ENCODE peak calls at places on chromosomes 12 and 14, in eight cellular contexts. One of them, this sample, is unnamed.

GRCh38 chr12:65248656-65249633 is 29.5 kb upstream of the MSRB3 start:
- DNase-seq in body of pancreas: no peak
- DNase-seq in CD8-positive, alpha-beta T cell: no peak
- DNase-seq in fibroblast of the aortic adventitia: peak
- DNase-seq in RWPE2: no peak
- DNase-seq in dorsolateral prefrontal cortex: no peak
- DNase-seq in cardiac fibroblast: peak
- DNase-seq in stomach: no peak
- DNase-seq in this sample: no peak

GRCh38 chr14:105162374-105162979 is 6.1 kb downstream of the JAG2 start:
- DNase-seq in body of pancreas: no peak
- DNase-seq in CD8-positive, alpha-beta T cell: no peak
- DNase-seq in fibroblast of the aortic adventitia: no peak
- DNase-seq in RWPE2: peak
- DNase-seq in dorsolateral prefrontal cortex: peak
- DNase-seq in cardiac fibroblast: no peak
- DNase-seq in stomach: no peak
- DNase-seq in this sample: no peak

GRCh38 chr12:81468206-81468605 is 290.9 kb downstream of the PPFIA2 start:
- DNase-seq in body of pancreas: no peak
- DNase-seq in CD8-positive, alpha-beta T cell: no peak
- DNase-seq in fibroblast of the aortic adventitia: peak
- DNase-seq in RWPE2: no peak
- DNase-seq in dorsolateral prefrontal cortex: peak
- DNase-seq in cardiac fibroblast: peak
- DNase-seq in stomach: no peak
- DNase-seq in this sample: no peak

GRCh38 chr14:31283568-31284252 is 76.1 kb upstream of the HECTD1 start:
- DNase-seq in body of pancreas: no peak
- DNase-seq in CD8-positive, alpha-beta T cell: no peak
- DNase-seq in fibroblast of the aortic adventitia: peak
- DNase-seq in RWPE2: no peak
- DNase-seq in dorsolateral prefrontal cortex: no peak
- DNase-seq in cardiac fibroblast: no peak
- DNase-seq in stomach: no peak
- DNase-seq in this sample: no peak

GRCh38 chr12:121673013-121673441 is 3.6 kb upstream of the MORN3 start:
- DNase-seq in body of pancreas: peak
- DNase-seq in CD8-positive, alpha-beta T cell: peak
- DNase-seq in fibroblast of the aortic adventitia: no peak
- DNase-seq in RWPE2: no peak
- DNase-seq in dorsolateral prefrontal cortex: no peak
- DNase-seq in cardiac fibroblast: no peak
- DNase-seq in stomach: peak
- DNase-seq in this sample: peak

GRCh38 chr12:11545438-11546330 is 103.8 kb upstream of the ETV6 start:
- DNase-seq in body of pancreas: no peak
- DNase-seq in CD8-positive, alpha-beta T cell: peak
- DNase-seq in fibroblast of the aortic adventitia: no peak
- DNase-seq in RWPE2: no peak
- DNase-seq in dorsolateral prefrontal cortex: no peak
- DNase-seq in cardiac fibroblast: peak
- DNase-seq in stomach: no peak
- DNase-seq in this sample: no peak

GRCh38 chr12:22856120-22856699 is 231.2 kb downstream of the ETNK1 start:
- DNase-seq in body of pancreas: no peak
- DNase-seq in CD8-positive, alpha-beta T cell: no peak
- DNase-seq in fibroblast of the aortic adventitia: peak
- DNase-seq in RWPE2: no peak
- DNase-seq in dorsolateral prefrontal cortex: no peak
- DNase-seq in cardiac fibroblast: peak
- DNase-seq in stomach: no peak
- DNase-seq in this sample: no peak

GRCh38 chr12:131946757-131947156 is 3.0 kb upstream of the EP400 start:
- DNase-seq in body of pancreas: no peak
- DNase-seq in CD8-positive, alpha-beta T cell: no peak
- DNase-seq in fibroblast of the aortic adventitia: no peak
- DNase-seq in RWPE2: no peak
- DNase-seq in dorsolateral prefrontal cortex: peak
- DNase-seq in cardiac fibroblast: no peak
- DNase-seq in stomach: no peak
- DNase-seq in this sample: peak

GRCh38 chr12:132152921-132153321 is 8.7 kb downstream of the NOC4L start:
- DNase-seq in body of pancreas: no peak
- DNase-seq in CD8-positive, alpha-beta T cell: no peak
- DNase-seq in fibroblast of the aortic adventitia: no peak
- DNase-seq in RWPE2: peak
- DNase-seq in dorsolateral prefrontal cortex: no peak
- DNase-seq in cardiac fibroblast: no peak
- DNase-seq in stomach: no peak
- DNase-seq in this sample: peak

GRCh38 chr12:102960766-102961487 is 3.5 kb downstream of the ASCL1 start:
- DNase-seq in body of pancreas: no peak
- DNase-seq in CD8-positive, alpha-beta T cell: no peak
- DNase-seq in fibroblast of the aortic adventitia: no peak
- DNase-seq in RWPE2: no peak
- DNase-seq in dorsolateral prefrontal cortex: peak
- DNase-seq in cardiac fibroblast: no peak
- DNase-seq in stomach: no peak
- DNase-seq in this sample: no peak

GRCh38 chr14:102772781-102773570 is 4.3 kb upstream of the TRAF3 start:
- DNase-seq in body of pancreas: no peak
- DNase-seq in CD8-positive, alpha-beta T cell: no peak
- DNase-seq in fibroblast of the aortic adventitia: no peak
- DNase-seq in RWPE2: no peak
- DNase-seq in dorsolateral prefrontal cortex: no peak
- DNase-seq in cardiac fibroblast: peak
- DNase-seq in stomach: no peak
- DNase-seq in this sample: no peak

GRCh38 chr12:13008741-13009380 is 8.8 kb upstream of the HEBP1 start:
- DNase-seq in body of pancreas: no peak
- DNase-seq in CD8-positive, alpha-beta T cell: no peak
- DNase-seq in fibroblast of the aortic adventitia: no peak
- DNase-seq in RWPE2: no peak
- DNase-seq in dorsolateral prefrontal cortex: no peak
- DNase-seq in cardiac fibroblast: no peak
- DNase-seq in stomach: no peak
- DNase-seq in this sample: no peak

DNA sequence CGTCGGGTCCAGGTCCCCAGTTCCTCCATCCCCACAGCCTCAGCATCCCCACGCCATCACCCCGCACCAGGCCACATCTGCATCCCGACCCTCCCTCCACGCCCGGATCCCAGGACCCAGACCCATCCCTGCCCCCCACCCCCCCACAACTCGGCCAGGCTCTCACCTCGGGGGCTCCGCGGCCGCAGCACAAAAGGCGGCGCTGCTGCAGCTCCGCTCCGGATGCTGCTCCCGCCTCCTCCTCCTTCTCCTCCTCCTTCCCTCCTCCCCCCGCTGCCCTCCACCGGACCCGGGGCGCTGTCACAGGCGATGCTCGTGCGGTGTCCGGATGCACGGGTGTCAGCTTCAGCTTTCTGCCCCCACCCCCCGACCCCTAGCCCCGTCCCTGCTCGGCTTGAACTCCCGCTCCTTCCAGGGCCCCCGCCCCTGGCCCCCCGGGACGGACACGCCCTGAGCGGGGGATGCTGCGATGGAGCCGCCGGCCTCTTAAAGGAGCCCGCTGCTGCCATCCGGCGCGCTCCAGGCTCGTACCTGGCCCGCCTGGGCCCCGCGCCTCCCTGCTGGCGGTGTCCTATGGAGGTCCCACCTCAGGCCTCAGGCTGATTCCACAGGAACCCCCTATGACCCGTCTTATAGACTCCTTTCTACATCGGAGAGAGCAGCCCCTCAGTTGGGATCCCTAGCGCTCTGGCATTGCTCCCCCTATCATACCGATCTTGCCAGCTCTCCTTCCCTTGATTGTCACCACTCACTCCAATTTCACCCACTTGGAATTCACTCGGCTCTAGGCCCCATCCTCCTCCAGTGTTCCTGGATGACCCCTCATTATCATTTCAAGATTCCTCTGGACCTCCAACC is at the start of gene MAP3K12:
- DNase-seq in body of pancreas: peak
- DNase-seq in CD8-positive, alpha-beta T cell: peak
- DNase-seq in fibroblast of the aortic adventitia: peak
- DNase-seq in RWPE2: no peak
- DNase-seq in dorsolateral prefrontal cortex: peak
- DNase-seq in cardiac fibroblast: peak
- DNase-seq in stomach: peak
- DNase-seq in this sample: peak
- TF ChIP-seq CTCF in body of pancreas: no peak
- TF ChIP-seq CTCF in CD8-positive, alpha-beta T cell: no peak
- TF ChIP-seq CTCF in fibroblast of the aortic adventitia: no peak
- TF ChIP-seq CTCF in RWPE2: peak
- TF ChIP-seq CTCF in dorsolateral prefrontal cortex: no peak
- TF ChIP-seq CTCF in cardiac fibroblast: no peak
- TF ChIP-seq CTCF in stomach: no peak
- TF ChIP-seq CTCF in this sample: no peak

DNA sequence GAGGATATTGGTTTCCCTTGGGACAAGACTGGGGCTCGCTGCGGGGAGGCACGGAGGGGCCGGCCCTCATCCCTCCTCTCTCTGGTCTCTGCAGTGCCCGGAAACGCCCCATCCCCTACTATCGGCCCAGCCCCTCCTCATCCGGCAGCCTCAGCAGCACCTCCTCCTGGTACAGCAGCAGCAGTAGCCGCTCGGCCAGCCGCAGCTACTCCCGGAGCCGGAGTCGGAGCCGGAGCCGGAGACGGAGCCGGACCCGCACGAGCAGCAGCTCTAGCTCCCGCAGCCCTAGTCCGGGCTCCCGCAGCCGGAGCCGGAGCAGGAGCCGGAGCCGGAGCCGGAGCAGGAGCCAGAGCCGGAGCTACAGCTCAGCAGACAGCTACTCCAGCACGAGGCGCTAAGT is 22.3 kb upstream of the HSPB8 start:
- DNase-seq in body of pancreas: no peak
- DNase-seq in CD8-positive, alpha-beta T cell: no peak
- DNase-seq in fibroblast of the aortic adventitia: no peak
- DNase-seq in RWPE2: no peak
- DNase-seq in dorsolateral prefrontal cortex: no peak
- DNase-seq in cardiac fibroblast: no peak
- DNase-seq in stomach: no peak
- DNase-seq in this sample: no peak
- TF ChIP-seq CTCF in body of pancreas: no peak
- TF ChIP-seq CTCF in CD8-positive, alpha-beta T cell: no peak
- TF ChIP-seq CTCF in fibroblast of the aortic adventitia: peak
- TF ChIP-seq CTCF in RWPE2: no peak
- TF ChIP-seq CTCF in dorsolateral prefrontal cortex: no peak
- TF ChIP-seq CTCF in cardiac fibroblast: no peak
- TF ChIP-seq CTCF in stomach: no peak
- TF ChIP-seq CTCF in this sample: no peak

GRCh38 chr14:88516742-88517418 is 37.9 kb downstream of the PTPN21 start:
- DNase-seq in body of pancreas: no peak
- DNase-seq in CD8-positive, alpha-beta T cell: no peak
- DNase-seq in fibroblast of the aortic adventitia: no peak
- DNase-seq in RWPE2: no peak
- DNase-seq in dorsolateral prefrontal cortex: no peak
- DNase-seq in cardiac fibroblast: no peak
- DNase-seq in stomach: no peak
- DNase-seq in this sample: no peak
- TF ChIP-seq CTCF in body of pancreas: no peak
- TF ChIP-seq CTCF in CD8-positive, alpha-beta T cell: no peak
- TF ChIP-seq CTCF in fibroblast of the aortic adventitia: no peak
- TF ChIP-seq CTCF in RWPE2: no peak
- TF ChIP-seq CTCF in dorsolateral prefrontal cortex: no peak
- TF ChIP-seq CTCF in cardiac fibroblast: no peak
- TF ChIP-seq CTCF in stomach: no peak
- TF ChIP-seq CTCF in this sample: no peak

DNA sequence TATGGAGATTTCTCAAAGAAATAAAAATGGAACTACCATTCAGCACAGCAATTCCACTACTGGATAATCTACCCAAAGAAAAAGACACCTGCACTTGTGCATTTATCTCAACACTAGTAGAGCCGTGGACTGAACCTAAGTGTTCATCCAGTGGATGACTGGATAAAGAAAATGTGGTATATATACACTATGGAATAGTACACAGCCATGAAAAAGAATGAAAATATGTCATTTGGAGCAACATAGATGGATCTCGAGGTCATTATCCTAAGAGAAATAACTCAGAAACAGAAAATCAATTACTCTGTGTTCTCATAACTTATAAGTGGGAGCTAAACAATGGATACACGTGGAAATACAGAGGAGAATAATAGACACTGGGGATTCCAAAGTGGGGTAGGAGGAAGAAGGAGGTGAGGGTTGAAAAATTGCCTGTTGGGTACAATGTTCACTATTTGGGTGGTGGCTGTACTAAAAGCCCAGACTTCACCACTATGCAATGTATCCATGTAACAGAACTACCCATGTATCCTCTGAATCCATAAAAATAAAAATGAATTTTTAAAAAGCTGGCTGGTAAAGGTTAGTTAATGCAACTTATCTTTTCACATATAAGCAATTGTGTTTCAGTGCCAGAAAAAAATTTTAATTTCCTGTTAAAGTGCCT is 130.7 kb downstream of the FOXA1 start:
- DNase-seq in body of pancreas: no peak
- DNase-seq in CD8-positive, alpha-beta T cell: no peak
- DNase-seq in fibroblast of the aortic adventitia: no peak
- DNase-seq in RWPE2: no peak
- DNase-seq in dorsolateral prefrontal cortex: no peak
- DNase-seq in cardiac fibroblast: no peak
- DNase-seq in stomach: no peak
- DNase-seq in this sample: no peak
- TF ChIP-seq CTCF in body of pancreas: no peak
- TF ChIP-seq CTCF in CD8-positive, alpha-beta T cell: no peak
- TF ChIP-seq CTCF in fibroblast of the aortic adventitia: no peak
- TF ChIP-seq CTCF in RWPE2: no peak
- TF ChIP-seq CTCF in dorsolateral prefrontal cortex: no peak
- TF ChIP-seq CTCF in cardiac fibroblast: no peak
- TF ChIP-seq CTCF in stomach: no peak
- TF ChIP-seq CTCF in this sample: no peak

GRCh38 chr14:49173765-49174373 is 412.3 kb downstream of the RPS29 start:
- DNase-seq in body of pancreas: peak
- DNase-seq in CD8-positive, alpha-beta T cell: no peak
- DNase-seq in fibroblast of the aortic adventitia: peak
- DNase-seq in RWPE2: no peak
- DNase-seq in dorsolateral prefrontal cortex: peak
- DNase-seq in cardiac fibroblast: peak
- DNase-seq in stomach: peak
- DNase-seq in this sample: no peak
- TF ChIP-seq CTCF in body of pancreas: peak
- TF ChIP-seq CTCF in CD8-positive, alpha-beta T cell: no peak
- TF ChIP-seq CTCF in fibroblast of the aortic adventitia: peak
- TF ChIP-seq CTCF in RWPE2: peak
- TF ChIP-seq CTCF in dorsolateral prefrontal cortex: no peak
- TF ChIP-seq CTCF in cardiac fibroblast: peak
- TF ChIP-seq CTCF in stomach: no peak
- TF ChIP-seq CTCF in this sample: no peak

DNA sequence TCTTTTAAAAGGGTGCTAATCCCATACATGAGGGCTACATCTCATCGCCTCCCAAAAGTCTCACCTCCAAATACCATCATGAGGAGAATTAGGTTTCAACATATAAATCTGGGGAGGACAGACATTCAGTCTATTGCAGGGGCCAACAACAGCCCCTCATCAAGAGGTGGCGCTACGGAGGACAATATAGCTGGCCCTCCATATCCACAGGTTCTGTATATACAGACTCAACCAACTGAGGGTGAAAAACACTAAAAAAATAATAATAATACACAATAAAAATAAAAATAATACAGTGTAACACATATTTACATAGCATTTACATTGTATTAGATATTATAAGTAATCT is 19.1 kb upstream of the PCNX1 start:
- DNase-seq in body of pancreas: no peak
- DNase-seq in CD8-positive, alpha-beta T cell: no peak
- DNase-seq in fibroblast of the aortic adventitia: no peak
- DNase-seq in RWPE2: no peak
- DNase-seq in dorsolateral prefrontal cortex: no peak
- DNase-seq in cardiac fibroblast: no peak
- DNase-seq in stomach: no peak
- DNase-seq in this sample: no peak
- TF ChIP-seq CTCF in body of pancreas: no peak
- TF ChIP-seq CTCF in CD8-positive, alpha-beta T cell: no peak
- TF ChIP-seq CTCF in fibroblast of the aortic adventitia: no peak
- TF ChIP-seq CTCF in RWPE2: no peak
- TF ChIP-seq CTCF in dorsolateral prefrontal cortex: no peak
- TF ChIP-seq CTCF in cardiac fibroblast: no peak
- TF ChIP-seq CTCF in stomach: no peak
- TF ChIP-seq CTCF in this sample: no peak